ENCODE peak calls at places on chromosomes 5 and 9, in six cellular contexts. One of them, this sample, is unnamed.

GRCh38 chr5:144203750-144204596 is 33.3 kb downstream of the KCTD16 start:
- DNase-seq in H1: no peak
- DNase-seq in SK-N-SH: peak; percentile 34
- DNase-seq in HepG2: peak; percentile 42
- DNase-seq in GM12878: no peak
- DNase-seq in K562: peak; percentile 36
- DNase-seq in this sample: peak; percentile 39

GRCh38 chr9:11946521-11946920 is 746.7 kb upstream of the TYRP1 start:
- DNase-seq in H1: no peak
- DNase-seq in SK-N-SH: no peak
- DNase-seq in HepG2: no peak
- DNase-seq in GM12878: no peak
- DNase-seq in K562: no peak
- DNase-seq in this sample: no peak

GRCh38 chr9:126704157-126704941 is 90.6 kb downstream of the LMX1B start:
- DNase-seq in H1: no peak
- DNase-seq in SK-N-SH: peak; percentile 52
- DNase-seq in HepG2: no peak
- DNase-seq in GM12878: no peak
- DNase-seq in K562: peak; percentile 67
- DNase-seq in this sample: no peak

GRCh38 chr5:112064956-112065355 is 308.0 kb upstream of the NREP start:
- DNase-seq in H1: no peak
- DNase-seq in SK-N-SH: no peak
- DNase-seq in HepG2: no peak
- DNase-seq in GM12878: peak; percentile 3
- DNase-seq in K562: no peak
- DNase-seq in this sample: no peak

GRCh38 chr9:74120470-74120869 is 376.7 kb upstream of the RORB start:
- DNase-seq in H1: no peak
- DNase-seq in SK-N-SH: no peak
- DNase-seq in HepG2: no peak
- DNase-seq in GM12878: no peak
- DNase-seq in K562: no peak
- DNase-seq in this sample: no peak

GRCh38 chr5:107639990-107640389 is 30.7 kb downstream of the EFNA5 start:
- DNase-seq in H1: no peak
- DNase-seq in SK-N-SH: no peak
- DNase-seq in HepG2: no peak
- DNase-seq in GM12878: no peak
- DNase-seq in K562: no peak
- DNase-seq in this sample: no peak

GRCh38 chr9:13033959-13034695 is 245.4 kb downstream of the MPDZ start:
- DNase-seq in H1: peak; percentile 49
- DNase-seq in SK-N-SH: peak; percentile 87
- DNase-seq in HepG2: peak; percentile 38
- DNase-seq in GM12878: no peak
- DNase-seq in K562: peak; percentile 45
- DNase-seq in this sample: no peak

GRCh38 chr9:93057703-93058356 is 671 bp upstream of the SUSD3 start:
- DNase-seq in H1: no peak
- DNase-seq in SK-N-SH: no peak
- DNase-seq in HepG2: no peak
- DNase-seq in GM12878: no peak
- DNase-seq in K562: no peak
- DNase-seq in this sample: no peak

GRCh38 chr5:54658014-54658413 is 140.5 kb downstream of the SNX18 start:
- DNase-seq in H1: no peak
- DNase-seq in SK-N-SH: no peak
- DNase-seq in HepG2: no peak
- DNase-seq in GM12878: no peak
- DNase-seq in K562: no peak
- DNase-seq in this sample: no peak

GRCh38 chr5:40374853-40375252 is 304.9 kb upstream of the PTGER4 start:
- DNase-seq in H1: no peak
- DNase-seq in SK-N-SH: no peak
- DNase-seq in HepG2: no peak
- DNase-seq in GM12878: no peak
- DNase-seq in K562: no peak
- DNase-seq in this sample: no peak

GRCh38 chr5:175443514-175444059 is 395 bp downstream of the DRD1 start:
- DNase-seq in H1: no peak
- DNase-seq in SK-N-SH: peak; percentile 29
- DNase-seq in HepG2: no peak
- DNase-seq in GM12878: no peak
- DNase-seq in K562: no peak
- DNase-seq in this sample: no peak

GRCh38 chr9:35193762-35194161 is 32.0 kb downstream of the UNC13B start:
- DNase-seq in H1: no peak
- DNase-seq in SK-N-SH: no peak
- DNase-seq in HepG2: peak; percentile 64
- DNase-seq in GM12878: no peak
- DNase-seq in K562: peak; percentile 7
- DNase-seq in this sample: no peak

GRCh38 chr9:5892456-5893133 is 1.9 kb downstream of the MLANA start:
- DNase-seq in H1: no peak
- DNase-seq in SK-N-SH: no peak
- DNase-seq in HepG2: no peak
- DNase-seq in GM12878: no peak
- DNase-seq in K562: no peak
- DNase-seq in this sample: no peak

GRCh38 chr9:78605029-78605930 is 308.4 kb downstream of the PSAT1 start:
- DNase-seq in H1: no peak
- DNase-seq in SK-N-SH: no peak
- DNase-seq in HepG2: no peak
- DNase-seq in GM12878: no peak
- DNase-seq in K562: no peak
- DNase-seq in this sample: no peak

GRCh38 chr9:1707291-1707690 is 307.9 kb upstream of the SMARCA2 start:
- DNase-seq in H1: no peak
- DNase-seq in SK-N-SH: no peak
- DNase-seq in HepG2: no peak
- DNase-seq in GM12878: no peak
- DNase-seq in K562: no peak
- DNase-seq in this sample: no peak

GRCh38 chr9:133686642-133687575 is 50.7 kb downstream of the DBH start:
- DNase-seq in H1: no peak
- DNase-seq in SK-N-SH: no peak
- DNase-seq in HepG2: no peak
- DNase-seq in GM12878: no peak
- DNase-seq in K562: no peak
- DNase-seq in this sample: no peak

GRCh38 chr9:88716636-88717035 is 181.7 kb downstream of the NXNL2 start:
- DNase-seq in H1: no peak
- DNase-seq in SK-N-SH: no peak
- DNase-seq in HepG2: no peak
- DNase-seq in GM12878: no peak
- DNase-seq in K562: no peak
- DNase-seq in this sample: no peak

GRCh38 chr5:89265511-89266169 is 382.7 kb upstream of the MEF2C start:
- DNase-seq in H1: no peak
- DNase-seq in SK-N-SH: no peak
- DNase-seq in HepG2: no peak
- DNase-seq in GM12878: no peak
- DNase-seq in K562: no peak
- DNase-seq in this sample: no peak

GRCh38 chr5:166648736-166649135 is 1642.7 kb upstream of the WWC1 start:
- DNase-seq in H1: no peak
- DNase-seq in SK-N-SH: no peak
- DNase-seq in HepG2: no peak
- DNase-seq in GM12878: no peak
- DNase-seq in K562: no peak
- DNase-seq in this sample: no peak

GRCh38 chr5:95664204-95664786 is 17.7 kb downstream of the RFESD start:
- DNase-seq in H1: no peak
- DNase-seq in SK-N-SH: no peak
- DNase-seq in HepG2: peak; percentile 25
- DNase-seq in GM12878: peak; percentile 11
- DNase-seq in K562: no peak
- DNase-seq in this sample: no peak

GRCh38 chr9:93587651-93588347 is 11.4 kb downstream of the PHF2 start:
- DNase-seq in H1: no peak
- DNase-seq in SK-N-SH: peak; percentile 55
- DNase-seq in HepG2: no peak
- DNase-seq in GM12878: no peak
- DNase-seq in K562: no peak
- DNase-seq in this sample: no peak

GRCh38 chr5:176846335-176847140 is 36.2 kb downstream of the UNC5A start:
- DNase-seq in H1: no peak
- DNase-seq in SK-N-SH: no peak
- DNase-seq in HepG2: peak; percentile 45
- DNase-seq in GM12878: no peak
- DNase-seq in K562: peak; percentile 61
- DNase-seq in this sample: no peak

GRCh38 chr9:88949425-88949824 is 41.8 kb upstream of the S1PR3 start:
- DNase-seq in H1: no peak
- DNase-seq in SK-N-SH: no peak
- DNase-seq in HepG2: no peak
- DNase-seq in GM12878: no peak
- DNase-seq in K562: peak; percentile 25
- DNase-seq in this sample: no peak

GRCh38 chr5:150215978-150216944 is 26.4 kb downstream of the SLC6A7 start:
- DNase-seq in H1: no peak
- DNase-seq in SK-N-SH: no peak
- DNase-seq in HepG2: peak; percentile 42
- DNase-seq in GM12878: no peak
- DNase-seq in K562: peak; percentile 51
- DNase-seq in this sample: no peak

GRCh38 chr5:81397169-81397568 is 3.2 kb upstream of the ACOT12 start:
- DNase-seq in H1: no peak
- DNase-seq in SK-N-SH: peak; percentile 38
- DNase-seq in HepG2: no peak
- DNase-seq in GM12878: no peak
- DNase-seq in K562: no peak
- DNase-seq in this sample: no peak

GRCh38 chr5:122730037-122730436 is 44.8 kb upstream of the SNX2 start:
- DNase-seq in H1: no peak
- DNase-seq in SK-N-SH: no peak
- DNase-seq in HepG2: no peak
- DNase-seq in GM12878: no peak
- DNase-seq in K562: no peak
- DNase-seq in this sample: no peak

GRCh38 chr9:86563350-86563749 is 209.1 kb upstream of the TUT7 start:
- DNase-seq in H1: no peak
- DNase-seq in SK-N-SH: no peak
- DNase-seq in HepG2: no peak
- DNase-seq in GM12878: no peak
- DNase-seq in K562: no peak
- DNase-seq in this sample: no peak

GRCh38 chr5:167020418-167020817 is 1271.0 kb upstream of the WWC1 start:
- DNase-seq in H1: no peak
- DNase-seq in SK-N-SH: no peak
- DNase-seq in HepG2: no peak
- DNase-seq in GM12878: no peak
- DNase-seq in K562: no peak
- DNase-seq in this sample: no peak

GRCh38 chr9:130208600-130209347 is 36.6 kb downstream of the NCS1 start:
- DNase-seq in H1: no peak
- DNase-seq in SK-N-SH: peak; percentile 87
- DNase-seq in HepG2: no peak
- DNase-seq in GM12878: no peak
- DNase-seq in K562: peak; percentile 44
- DNase-seq in this sample: no peak
- TF ChIP-seq GABPA in H1: no peak
- TF ChIP-seq GABPA in SK-N-SH: no peak
- TF ChIP-seq GABPA in HepG2: no peak
- TF ChIP-seq GABPA in GM12878: no peak
- TF ChIP-seq GABPA in K562: no peak
- TF ChIP-seq GABPA in this sample: no peak

GRCh38 chr9:29211681-29212589 is 1638.7 kb upstream of the C9orf72 start:
- DNase-seq in H1: no peak
- DNase-seq in SK-N-SH: peak; percentile 89
- DNase-seq in HepG2: peak; percentile 12
- DNase-seq in GM12878: no peak
- DNase-seq in K562: no peak
- DNase-seq in this sample: no peak

GRCh38 chr9:29212590-29213373 is 1639.5 kb upstream of the C9orf72 start:
- DNase-seq in H1: no peak
- DNase-seq in SK-N-SH: peak; percentile 69
- DNase-seq in HepG2: no peak
- DNase-seq in GM12878: no peak
- DNase-seq in K562: no peak
- DNase-seq in this sample: no peak

GRCh38 chr9:29211003-29211584 is 1637.8 kb upstream of the C9orf72 start:
- DNase-seq in H1: no peak
- DNase-seq in SK-N-SH: peak; percentile 33
- DNase-seq in HepG2: no peak
- DNase-seq in GM12878: no peak
- DNase-seq in K562: no peak
- DNase-seq in this sample: no peak

GRCh38 chr9:29209748-29210276 is 1636.5 kb upstream of the C9orf72 start:
- DNase-seq in H1: no peak
- DNase-seq in SK-N-SH: peak; percentile 32
- DNase-seq in HepG2: no peak
- DNase-seq in GM12878: no peak
- DNase-seq in K562: no peak
- DNase-seq in this sample: no peak

GRCh38 chr9:29208670-29209069 is 1635.4 kb upstream of the C9orf72 start:
- DNase-seq in H1: no peak
- DNase-seq in SK-N-SH: no peak
- DNase-seq in HepG2: no peak
- DNase-seq in GM12878: no peak
- DNase-seq in K562: no peak
- DNase-seq in this sample: no peak
- TF ChIP-seq CTCF in H1: peak; percentile 11
- TF ChIP-seq CTCF in SK-N-SH: peak; percentile 55
- TF ChIP-seq CTCF in HepG2: no peak
- TF ChIP-seq CTCF in GM12878: no peak
- TF ChIP-seq CTCF in K562: no peak
- TF ChIP-seq CTCF in this sample: no peak

GRCh38 chr9:118809160-118809625 is 560.0 kb downstream of the BRINP1 start:
- DNase-seq in H1: peak; percentile 10
- DNase-seq in SK-N-SH: no peak
- DNase-seq in HepG2: no peak
- DNase-seq in GM12878: no peak
- DNase-seq in K562: no peak
- DNase-seq in this sample: no peak
- TF ChIP-seq GABPA in H1: no peak
- TF ChIP-seq GABPA in SK-N-SH: no peak
- TF ChIP-seq GABPA in HepG2: no peak
- TF ChIP-seq GABPA in GM12878: no peak
- TF ChIP-seq GABPA in K562: no peak
- TF ChIP-seq GABPA in this sample: no peak

DNA sequence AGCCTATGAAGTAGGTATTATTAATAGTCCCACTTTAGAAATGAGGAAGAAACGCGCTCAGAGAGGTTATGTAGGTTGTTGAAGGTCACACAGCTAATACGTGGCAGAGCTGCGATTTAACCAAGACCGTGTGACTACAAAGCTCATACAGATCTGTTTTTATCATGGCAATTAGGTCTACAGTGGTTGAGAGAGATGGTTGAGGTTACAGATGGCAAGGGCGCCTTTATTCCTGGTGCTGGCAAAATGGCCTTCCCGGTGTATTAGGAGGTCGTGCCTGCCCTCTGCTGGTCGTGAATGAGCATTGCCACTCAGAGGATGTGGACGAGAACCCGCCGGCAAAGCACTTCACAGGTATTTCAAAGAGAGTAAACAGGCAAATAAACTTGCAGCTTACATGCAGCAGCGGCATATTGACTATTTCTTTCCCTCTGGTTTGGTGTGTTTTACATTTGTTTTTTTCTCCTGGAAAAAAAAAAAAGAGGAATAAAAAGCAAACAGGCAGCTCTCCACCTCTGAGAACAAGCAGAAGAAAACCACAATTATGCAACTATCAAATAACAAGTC is 65.3 kb upstream of the EGFLAM start:
- DNase-seq in H1: peak; percentile 36
- DNase-seq in SK-N-SH: peak; percentile 73
- DNase-seq in HepG2: peak; percentile 64
- DNase-seq in GM12878: no peak
- DNase-seq in K562: peak; percentile 85
- DNase-seq in this sample: peak; percentile 60
- TF ChIP-seq CTCF in H1: peak; percentile 90
- TF ChIP-seq CTCF in SK-N-SH: peak; percentile 94
- TF ChIP-seq CTCF in HepG2: peak; percentile 96
- TF ChIP-seq CTCF in GM12878: peak; percentile 91
- TF ChIP-seq CTCF in K562: peak; percentile 82
- TF ChIP-seq CTCF in this sample: peak; percentile 84

This sample was measured in HL-60.